ENCODE peak calls at places on chromosomes 7 and 10, in seven cellular contexts. One of them, this sample, is unnamed.

GRCh38 chr7:26912351-26912750 is 48.0 kb upstream of the SKAP2 start:
- DNase-seq in DND-41: no peak
- DNase-seq in gastrocnemius medialis: no peak
- DNase-seq in dorsolateral prefrontal cortex: no peak
- DNase-seq in esophagus squamous epithelium: no peak
- DNase-seq in heart right ventricle: no peak
- DNase-seq in RWPE1: no peak
- DNase-seq in this sample: no peak

GRCh38 chr10:97018251-97019212 is 167.2 kb downstream of the SLIT1 start:
- DNase-seq in heart right ventricle: no peak
- DNase-seq in gastrocnemius medialis: no peak
- DNase-seq in DND-41: no peak
- DNase-seq in RWPE1: no peak
- DNase-seq in dorsolateral prefrontal cortex: peak
- DNase-seq in esophagus squamous epithelium: no peak
- DNase-seq in this sample: no peak

GRCh38 chr7:90383422-90383821 is 19.8 kb upstream of the CLDN12 start:
- DNase-seq in gastrocnemius medialis: no peak
- DNase-seq in DND-41: no peak
- DNase-seq in esophagus squamous epithelium: no peak
- DNase-seq in heart right ventricle: no peak
- DNase-seq in RWPE1: peak
- DNase-seq in dorsolateral prefrontal cortex: no peak
- DNase-seq in this sample: no peak

GRCh38 chr7:3246133-3246532 is 54.9 kb upstream of the SDK1 start:
- DNase-seq in heart right ventricle: no peak
- DNase-seq in DND-41: no peak
- DNase-seq in esophagus squamous epithelium: no peak
- DNase-seq in gastrocnemius medialis: no peak
- DNase-seq in dorsolateral prefrontal cortex: no peak
- DNase-seq in RWPE1: no peak
- DNase-seq in this sample: no peak

GRCh38 chr10:120600871-120601644 is 144.0 kb downstream of the PLPP4 start:
- DNase-seq in RWPE1: no peak
- DNase-seq in dorsolateral prefrontal cortex: no peak
- DNase-seq in gastrocnemius medialis: no peak
- DNase-seq in heart right ventricle: no peak
- DNase-seq in DND-41: peak
- DNase-seq in esophagus squamous epithelium: no peak
- DNase-seq in this sample: no peak

GRCh38 chr10:97222346-97222961 is 36.7 kb upstream of the SLIT1 start:
- DNase-seq in gastrocnemius medialis: no peak
- DNase-seq in DND-41: no peak
- DNase-seq in heart right ventricle: no peak
- DNase-seq in RWPE1: no peak
- DNase-seq in esophagus squamous epithelium: no peak
- DNase-seq in dorsolateral prefrontal cortex: no peak
- DNase-seq in this sample: no peak

GRCh38 chr10:91249700-91250099 is 29.2 kb downstream of the PCGF5 start:
- DNase-seq in gastrocnemius medialis: no peak
- DNase-seq in RWPE1: no peak
- DNase-seq in esophagus squamous epithelium: no peak
- DNase-seq in heart right ventricle: no peak
- DNase-seq in dorsolateral prefrontal cortex: no peak
- DNase-seq in DND-41: no peak
- DNase-seq in this sample: no peak

GRCh38 chr10:45418859-45419672 is 45.0 kb downstream of the ALOX5 start:
- DNase-seq in dorsolateral prefrontal cortex: peak
- DNase-seq in heart right ventricle: peak
- DNase-seq in DND-41: no peak
- DNase-seq in gastrocnemius medialis: peak
- DNase-seq in esophagus squamous epithelium: no peak
- DNase-seq in RWPE1: no peak
- DNase-seq in this sample: peak

GRCh38 chr7:101783381-101784181 is 33.8 kb upstream of the CUX1 start:
- DNase-seq in dorsolateral prefrontal cortex: no peak
- DNase-seq in DND-41: no peak
- DNase-seq in esophagus squamous epithelium: no peak
- DNase-seq in RWPE1: no peak
- DNase-seq in heart right ventricle: no peak
- DNase-seq in gastrocnemius medialis: no peak
- DNase-seq in this sample: no peak

GRCh38 chr7:146659732-146660131 is 543.1 kb downstream of the CNTNAP2 start:
- DNase-seq in esophagus squamous epithelium: no peak
- DNase-seq in RWPE1: no peak
- DNase-seq in heart right ventricle: no peak
- DNase-seq in gastrocnemius medialis: no peak
- DNase-seq in DND-41: no peak
- DNase-seq in dorsolateral prefrontal cortex: no peak
- DNase-seq in this sample: peak

GRCh38 chr7:21967500-21968099 is 21.9 kb upstream of the CDCA7L start:
- DNase-seq in heart right ventricle: no peak
- DNase-seq in esophagus squamous epithelium: no peak
- DNase-seq in RWPE1: no peak
- DNase-seq in gastrocnemius medialis: no peak
- DNase-seq in dorsolateral prefrontal cortex: no peak
- DNase-seq in DND-41: peak
- DNase-seq in this sample: no peak

GRCh38 chr10:78260141-78260540 is 226.5 kb downstream of the RPS24 start:
- DNase-seq in esophagus squamous epithelium: no peak
- DNase-seq in heart right ventricle: no peak
- DNase-seq in DND-41: no peak
- DNase-seq in gastrocnemius medialis: no peak
- DNase-seq in RWPE1: no peak
- DNase-seq in dorsolateral prefrontal cortex: no peak
- DNase-seq in this sample: no peak

GRCh38 chr7:31986878-31987518 is 83.2 kb downstream of the PDE1C start:
- DNase-seq in RWPE1: no peak
- DNase-seq in DND-41: no peak
- DNase-seq in esophagus squamous epithelium: no peak
- DNase-seq in heart right ventricle: no peak
- DNase-seq in dorsolateral prefrontal cortex: no peak
- DNase-seq in gastrocnemius medialis: no peak
- DNase-seq in this sample: no peak

GRCh38 chr10:88843171-88843570 is 8.5 kb downstream of the ANKRD22 start:
- DNase-seq in heart right ventricle: no peak
- DNase-seq in dorsolateral prefrontal cortex: no peak
- DNase-seq in esophagus squamous epithelium: no peak
- DNase-seq in RWPE1: no peak
- DNase-seq in gastrocnemius medialis: no peak
- DNase-seq in DND-41: no peak
- DNase-seq in this sample: no peak

GRCh38 chr10:80552151-80552646 is 14.5 kb downstream of the SH2D4B start:
- DNase-seq in esophagus squamous epithelium: no peak
- DNase-seq in DND-41: no peak
- DNase-seq in heart right ventricle: peak
- DNase-seq in gastrocnemius medialis: no peak
- DNase-seq in dorsolateral prefrontal cortex: no peak
- DNase-seq in RWPE1: no peak
- DNase-seq in this sample: no peak

GRCh38 chr10:88389456-88389855 is 193.7 kb downstream of the RNLS start:
- DNase-seq in DND-41: peak
- DNase-seq in dorsolateral prefrontal cortex: no peak
- DNase-seq in RWPE1: peak
- DNase-seq in heart right ventricle: peak
- DNase-seq in esophagus squamous epithelium: no peak
- DNase-seq in gastrocnemius medialis: peak
- DNase-seq in this sample: peak

GRCh38 chr10:133275683-133276092 is 980 bp downstream of the ADAM8 start:
- DNase-seq in RWPE1: no peak
- DNase-seq in esophagus squamous epithelium: no peak
- DNase-seq in dorsolateral prefrontal cortex: no peak
- DNase-seq in DND-41: no peak
- DNase-seq in gastrocnemius medialis: no peak
- DNase-seq in heart right ventricle: no peak
- DNase-seq in this sample: no peak

GRCh38 chr10:111077715-111078504 is 1.1 kb downstream of the ADRA2A start:
- DNase-seq in esophagus squamous epithelium: no peak
- DNase-seq in gastrocnemius medialis: no peak
- DNase-seq in heart right ventricle: no peak
- DNase-seq in DND-41: no peak
- DNase-seq in dorsolateral prefrontal cortex: no peak
- DNase-seq in RWPE1: no peak
- DNase-seq in this sample: peak

GRCh38 chr7:6271091-6271658 is 1.2 kb downstream of the CYTH3 start:
- DNase-seq in RWPE1: peak
- DNase-seq in esophagus squamous epithelium: no peak
- DNase-seq in dorsolateral prefrontal cortex: peak
- DNase-seq in gastrocnemius medialis: peak
- DNase-seq in heart right ventricle: peak
- DNase-seq in DND-41: no peak
- DNase-seq in this sample: peak

GRCh38 chr10:90204131-90204955 is 503.0 kb downstream of the KIF20B start:
- DNase-seq in dorsolateral prefrontal cortex: no peak
- DNase-seq in DND-41: no peak
- DNase-seq in esophagus squamous epithelium: no peak
- DNase-seq in RWPE1: no peak
- DNase-seq in heart right ventricle: no peak
- DNase-seq in gastrocnemius medialis: no peak
- DNase-seq in this sample: no peak

DNA sequence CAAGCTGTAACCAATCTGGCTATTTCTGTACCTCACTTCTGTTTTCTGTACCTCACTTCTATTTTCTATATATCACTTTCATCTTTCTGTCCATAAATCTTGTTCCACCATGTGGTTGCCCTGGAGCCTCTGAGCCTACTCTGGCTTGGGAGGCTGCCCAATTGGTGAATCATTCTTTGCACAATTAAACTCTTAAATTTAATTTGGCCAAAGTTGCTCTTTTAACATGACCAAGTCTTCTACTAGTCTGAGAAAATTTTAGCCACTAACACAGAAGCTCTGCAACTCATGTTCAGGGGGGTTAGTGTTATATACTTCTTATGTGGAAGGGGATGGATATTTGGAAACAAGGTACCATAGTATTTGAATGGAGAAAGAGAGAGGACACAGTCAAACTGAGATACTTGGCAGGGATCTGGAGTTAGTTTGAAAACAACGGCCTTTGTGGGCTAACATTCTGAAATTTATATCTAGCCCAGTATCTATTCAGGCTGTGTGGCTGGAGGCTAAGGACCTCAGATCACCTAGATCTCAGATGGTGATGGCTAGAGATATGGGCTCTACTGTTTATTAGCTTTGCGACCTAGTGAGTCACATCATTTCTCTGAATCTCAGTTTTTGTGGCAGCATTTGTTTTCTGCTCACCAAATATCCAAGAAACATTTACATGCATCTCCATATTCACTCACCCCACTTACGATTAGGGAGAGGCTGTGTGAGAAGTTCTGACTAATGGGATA is 503.7 kb downstream of the KIF20B start:
- DNase-seq in gastrocnemius medialis: no peak
- DNase-seq in RWPE1: no peak
- DNase-seq in DND-41: no peak
- DNase-seq in dorsolateral prefrontal cortex: no peak
- DNase-seq in esophagus squamous epithelium: no peak
- DNase-seq in heart right ventricle: no peak
- DNase-seq in this sample: no peak
- H3K27ac ChIP-seq in gastrocnemius medialis: no peak
- H3K27ac ChIP-seq in RWPE1: no peak
- H3K27ac ChIP-seq in DND-41: no peak
- H3K27ac ChIP-seq in dorsolateral prefrontal cortex: no peak
- H3K27ac ChIP-seq in esophagus squamous epithelium: no peak
- H3K27ac ChIP-seq in heart right ventricle: no peak
- H3K27ac ChIP-seq in this sample: no peak

DNA sequence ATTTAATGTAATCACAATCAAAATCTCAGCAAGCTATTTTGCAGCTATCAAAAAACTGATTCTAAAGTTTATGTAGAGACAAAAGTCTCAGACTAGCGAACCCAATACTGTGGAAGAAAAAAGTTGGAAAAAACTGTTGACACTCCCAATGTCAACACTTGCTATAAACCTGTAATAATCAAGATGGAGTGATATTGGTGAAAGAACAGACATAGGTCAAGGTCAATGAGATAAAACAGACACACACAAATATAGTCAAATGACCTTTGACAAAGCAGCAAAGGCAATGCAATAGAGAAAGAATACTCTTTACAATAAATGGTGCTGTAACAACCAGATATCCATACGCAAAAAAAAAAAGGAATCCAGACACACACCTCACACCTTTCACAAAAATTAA is 84.5 kb downstream of the ATE1 start:
- DNase-seq in heart right ventricle: no peak
- DNase-seq in esophagus squamous epithelium: no peak
- DNase-seq in DND-41: no peak
- DNase-seq in RWPE1: no peak
- DNase-seq in dorsolateral prefrontal cortex: no peak
- DNase-seq in gastrocnemius medialis: no peak
- DNase-seq in this sample: no peak
- TF ChIP-seq CTCF in heart right ventricle: no peak
- TF ChIP-seq CTCF in esophagus squamous epithelium: no peak
- TF ChIP-seq CTCF in DND-41: no peak
- TF ChIP-seq CTCF in RWPE1: no peak
- TF ChIP-seq CTCF in dorsolateral prefrontal cortex: no peak
- TF ChIP-seq CTCF in gastrocnemius medialis: no peak
- TF ChIP-seq CTCF in this sample: no peak

GRCh38 chr7:50101873-50102272 is 8.8 kb upstream of the ZPBP start:
- DNase-seq in RWPE1: no peak
- DNase-seq in gastrocnemius medialis: no peak
- DNase-seq in dorsolateral prefrontal cortex: no peak
- DNase-seq in DND-41: no peak
- DNase-seq in esophagus squamous epithelium: no peak
- DNase-seq in heart right ventricle: no peak
- DNase-seq in this sample: no peak
- H3K27ac ChIP-seq in RWPE1: no peak
- H3K27ac ChIP-seq in gastrocnemius medialis: no peak
- H3K27ac ChIP-seq in dorsolateral prefrontal cortex: no peak
- H3K27ac ChIP-seq in DND-41: no peak
- H3K27ac ChIP-seq in esophagus squamous epithelium: no peak
- H3K27ac ChIP-seq in heart right ventricle: no peak
- H3K27ac ChIP-seq in this sample: no peak

DNA sequence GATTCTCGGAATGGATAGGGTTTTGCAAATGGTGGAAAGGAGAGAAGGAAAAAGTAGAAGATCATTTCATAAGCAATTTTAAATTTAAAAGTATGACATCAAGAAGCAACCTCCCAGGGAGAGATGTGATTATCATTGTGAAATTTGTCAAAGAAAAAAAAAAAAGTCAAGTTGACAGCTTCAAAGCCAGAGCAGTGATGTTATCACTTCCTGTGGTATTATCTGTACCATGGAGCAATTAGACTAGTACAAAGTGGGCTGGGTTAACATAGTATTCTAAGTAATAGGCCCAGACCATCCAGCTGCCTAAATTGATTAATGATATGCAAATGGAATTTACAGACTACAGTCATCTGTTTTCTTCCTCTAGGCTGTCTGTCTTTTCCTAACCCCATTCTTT is 84.0 kb upstream of the NPY start:
- DNase-seq in DND-41: no peak
- DNase-seq in esophagus squamous epithelium: no peak
- DNase-seq in RWPE1: no peak
- DNase-seq in dorsolateral prefrontal cortex: no peak
- DNase-seq in heart right ventricle: no peak
- DNase-seq in gastrocnemius medialis: no peak
- DNase-seq in this sample: no peak
- TF ChIP-seq CTCF in DND-41: no peak
- TF ChIP-seq CTCF in esophagus squamous epithelium: no peak
- TF ChIP-seq CTCF in RWPE1: no peak
- TF ChIP-seq CTCF in dorsolateral prefrontal cortex: no peak
- TF ChIP-seq CTCF in heart right ventricle: no peak
- TF ChIP-seq CTCF in gastrocnemius medialis: no peak
- TF ChIP-seq CTCF in this sample: no peak

This sample was measured in pancreas.